ENCODE peak calls at places on chromosomes 6 and 20, in five cellular contexts. W, N, J, X and O are unnamed samples.

GRCh38 chr6:32845381-32845884 is 1.6 kb upstream of the PSMB8 start:
- DNase-seq in X (no peak), N (no peak), W (no peak), J (peak; percentile 20), O (no peak)

GRCh38 chr20:45695496-45695895 is 6.3 kb upstream of the WFDC13 start:
- DNase-seq in W (no peak), N (no peak), J (no peak), X (no peak), O (no peak)

GRCh38 chr20:9800406-9800805 is 38.5 kb downstream of the PAK5 start:
- DNase-seq in W (no peak), X (no peak), J (no peak), N (no peak), O (no peak)

GRCh38 chr20:33239418-33239817 is 3.6 kb downstream of the BPIFA1 start:
- DNase-seq in W (no peak), N (no peak), X (no peak), J (no peak), O (no peak)

GRCh38 chr6:11381801-11382513 is 149.5 kb upstream of the NEDD9 start:
- DNase-seq in N (no peak), W (no peak), J (peak; percentile 52), X (no peak), O (no peak)

GRCh38 chr6:11126876-11127275 is 15.4 kb upstream of the ERVFRD-1 start:
- DNase-seq in N (no peak), X (peak; percentile 19), J (no peak), W (no peak), O (no peak)

GRCh38 chr6:142975272-142975805 is 30.4 kb upstream of the HIVEP2 start:
- DNase-seq in N (no peak), J (no peak), W (no peak), X (no peak), O (no peak)

GRCh38 chr6:4815584-4815983 is 39.4 kb downstream of the CDYL start:
- DNase-seq in W (no peak), X (no peak), N (no peak), J (no peak), O (no peak)

GRCh38 chr6:112439010-112439409 is 91.9 kb downstream of the RFPL4B start:
- DNase-seq in X (no peak), N (no peak), J (no peak), W (no peak), O (no peak)